ENCODE peak calls at places on chromosomes 11 and 22, in six cellular contexts. F is T-helper 9 cell; T is EL; B is hepatocyte; H is activated CD8-positive, alpha-beta T cell treated with anti-CD3 and anti-CD28 coated beads for 36 hours; A is GM12865. U is an unnamed sample.

GRCh38 chr11:35142481-35143207 is 3.7 kb downstream of the CD44 start:
- DNase-seq in F (no peak), T (peak), B (peak), H (peak), A (no peak), U (no peak)

GRCh38 chr22:33555814-33556522 is 364.3 kb downstream of the LARGE1 start:
- DNase-seq in F (no peak), T (no peak), B (no peak), H (no peak), A (no peak), U (peak)

GRCh38 chr11:11043676-11044075 is 185.8 kb upstream of the ZBED5 start:
- DNase-seq in F (no peak), T (no peak), B (no peak), H (no peak), A (no peak), U (no peak)

GRCh38 chr11:2298795-2299747 is 2.6 kb downstream of the C11orf21 start:
- DNase-seq in F (no peak), T (no peak), B (peak), H (peak), A (peak), U (peak)

GRCh38 chr22:46331496-46331895 is 4.0 kb upstream of the TRMU start:
- DNase-seq in F (no peak), T (no peak), B (no peak), H (no peak), A (no peak), U (no peak)

GRCh38 chr22:32660292-32660691 is 141.2 kb upstream of the TIMP3 start:
- DNase-seq in F (peak), T (peak), B (peak), H (peak), A (peak), U (peak)

GRCh38 chr11:27443746-27444465 is 28.7 kb downstream of the LGR4 start:
- DNase-seq in F (no peak), T (no peak), B (no peak), H (no peak), A (no peak), U (peak)

GRCh38 chr11:114377612-114378267 is 22.6 kb downstream of the C11orf71 start:
- DNase-seq in F (no peak), T (peak), B (peak), H (no peak), A (no peak), U (no peak)

GRCh38 chr11:48095779-48096470 is 115.6 kb downstream of the PTPRJ start:
- DNase-seq in F (no peak), T (no peak), B (no peak), H (no peak), A (no peak), U (peak)

GRCh38 chr22:18931905-18932652 is 4.0 kb downstream of the PRODH start:
- DNase-seq in F (no peak), T (no peak), B (no peak), H (no peak), A (no peak), U (no peak)

GRCh38 chr11:114171257-114172054 is 111.9 kb downstream of the ZBTB16 start:
- DNase-seq in F (no peak), T (no peak), B (peak), H (no peak), A (no peak), U (peak)

GRCh38 chr22:49096476-49096875 is 731.2 kb downstream of the BRD1 start:
- DNase-seq in F (no peak), T (no peak), B (no peak), H (no peak), A (no peak), U (no peak)

GRCh38 chr22:23565288-23565941 is 14.7 kb downstream of the IGLL1 start:
- DNase-seq in F (no peak), T (peak), B (peak), H (peak), A (peak), U (peak)

GRCh38 chr11:92812841-92813240 is 156.6 kb upstream of the MTNR1B start:
- DNase-seq in F (no peak), T (no peak), B (no peak), H (no peak), A (no peak), U (no peak)

GRCh38 chr11:65786786-65787636 is at the start of gene OVOL1:
- DNase-seq in F (peak), T (no peak), B (peak), H (no peak), A (no peak), U (peak)

GRCh38 chr11:64684357-64684756 is 38.6 kb downstream of the NRXN2 start:
- DNase-seq in F (no peak), T (no peak), B (no peak), H (no peak), A (no peak), U (no peak)